ENCODE peak calls at places on chromosomes 7 and 10, in five cellular contexts. One of them, this sample, is unnamed.
A peak's percentile ranks its signal among the peaks of the same experiment; 100 is the strongest.

GRCh38 chr10:3107426-3107961 is 40.1 kb downstream of the PFKP start:
- DNase-seq in K562: no peak
- DNase-seq in A549: peak; percentile 88
- DNase-seq in HCT116: no peak
- DNase-seq in GM12878: no peak
- DNase-seq in this sample: no peak

GRCh38 chr7:39353615-39354376 is 212.4 kb upstream of the YAE1 start:
- DNase-seq in K562: no peak
- DNase-seq in A549: no peak
- DNase-seq in HCT116: no peak
- DNase-seq in GM12878: no peak
- DNase-seq in this sample: no peak

GRCh38 chr10:30185916-30186315 is 126.5 kb upstream of the JCAD start:
- DNase-seq in K562: no peak
- DNase-seq in A549: no peak
- DNase-seq in HCT116: no peak
- DNase-seq in GM12878: no peak
- DNase-seq in this sample: no peak

GRCh38 chr7:147509859-147510542 is 1080.6 kb upstream of the C7orf33 start:
- DNase-seq in K562: no peak
- DNase-seq in A549: no peak
- DNase-seq in HCT116: no peak
- DNase-seq in GM12878: no peak
- DNase-seq in this sample: no peak

GRCh38 chr10:58573970-58574538 is 61.4 kb downstream of the BICC1 start:
- DNase-seq in K562: no peak
- DNase-seq in A549: no peak
- DNase-seq in HCT116: no peak
- DNase-seq in GM12878: no peak
- DNase-seq in this sample: no peak

GRCh38 chr10:11175823-11176243 is 158.2 kb downstream of the CELF2 start:
- DNase-seq in K562: no peak
- DNase-seq in A549: no peak
- DNase-seq in HCT116: no peak
- DNase-seq in GM12878: peak; percentile 86
- DNase-seq in this sample: no peak

GRCh38 chr7:5289345-5289744 is 6.6 kb downstream of the SLC29A4 start:
- DNase-seq in K562: no peak
- DNase-seq in A549: no peak
- DNase-seq in HCT116: no peak
- DNase-seq in GM12878: no peak
- DNase-seq in this sample: no peak

GRCh38 chr7:100613447-100614185 is 1.3 kb downstream of the MOSPD3 start:
- DNase-seq in K562: no peak
- DNase-seq in A549: no peak
- DNase-seq in HCT116: no peak
- DNase-seq in GM12878: no peak
- DNase-seq in this sample: peak; percentile 69

GRCh38 chr7:29106128-29106988 is 40.0 kb downstream of the CPVL start:
- DNase-seq in K562: no peak
- DNase-seq in A549: no peak
- DNase-seq in HCT116: peak; percentile 39
- DNase-seq in GM12878: no peak
- DNase-seq in this sample: peak; percentile 68

GRCh38 chr7:90474284-90475210 is 5.1 kb downstream of the PTTG1IP2 start:
- DNase-seq in K562: no peak
- DNase-seq in A549: no peak
- DNase-seq in HCT116: peak; percentile 8
- DNase-seq in GM12878: no peak
- DNase-seq in this sample: no peak

GRCh38 chr10:128867119-128867518 is 599.9 kb upstream of the MGMT start:
- DNase-seq in K562: no peak
- DNase-seq in A549: no peak
- DNase-seq in HCT116: no peak
- DNase-seq in GM12878: no peak
- DNase-seq in this sample: no peak

GRCh38 chr10:34305189-34305588 is 509.9 kb downstream of the PARD3 start:
- DNase-seq in K562: peak; percentile 19
- DNase-seq in A549: no peak
- DNase-seq in HCT116: no peak
- DNase-seq in GM12878: no peak
- DNase-seq in this sample: peak; percentile 5

GRCh38 chr7:157990878-157991250 is 596.8 kb downstream of the PTPRN2 start:
- DNase-seq in K562: no peak
- DNase-seq in A549: no peak
- DNase-seq in HCT116: no peak
- DNase-seq in GM12878: no peak
- DNase-seq in this sample: no peak

GRCh38 chr10:114342976-114343375 is 61.3 kb downstream of the AFAP1L2 start:
- DNase-seq in K562: no peak
- DNase-seq in A549: no peak
- DNase-seq in HCT116: no peak
- DNase-seq in GM12878: no peak
- DNase-seq in this sample: no peak

GRCh38 chr10:14389981-14390590 is 59.4 kb upstream of the FRMD4A start:
- DNase-seq in K562: no peak
- DNase-seq in A549: no peak
- DNase-seq in HCT116: no peak
- DNase-seq in GM12878: peak; percentile 83
- DNase-seq in this sample: no peak

GRCh38 chr10:116109481-116109880 is 163.5 kb downstream of the GFRA1 start:
- DNase-seq in K562: no peak
- DNase-seq in A549: no peak
- DNase-seq in HCT116: no peak
- DNase-seq in GM12878: no peak
- DNase-seq in this sample: no peak

GRCh38 chr10:18501610-18502009 is 149.8 kb downstream of the NSUN6 start:
- DNase-seq in K562: no peak
- DNase-seq in A549: no peak
- DNase-seq in HCT116: no peak
- DNase-seq in GM12878: no peak
- DNase-seq in this sample: no peak

GRCh38 chr7:70694909-70695803 is 436.8 kb upstream of the GALNT17 start:
- DNase-seq in K562: no peak
- DNase-seq in A549: no peak
- DNase-seq in HCT116: no peak
- DNase-seq in GM12878: no peak
- DNase-seq in this sample: peak; percentile 45

GRCh38 chr7:136874393-136875032 is 6.1 kb downstream of the CHRM2 start:
- DNase-seq in K562: peak; percentile 71
- DNase-seq in A549: no peak
- DNase-seq in HCT116: peak; percentile 2
- DNase-seq in GM12878: no peak
- DNase-seq in this sample: peak; percentile 30

GRCh38 chr10:43255644-43256431 is 11.0 kb downstream of the RASGEF1A start:
- DNase-seq in K562: peak; percentile 85
- DNase-seq in A549: peak; percentile 69
- DNase-seq in HCT116: peak; percentile 21
- DNase-seq in GM12878: no peak
- DNase-seq in this sample: peak; percentile 64

DNA sequence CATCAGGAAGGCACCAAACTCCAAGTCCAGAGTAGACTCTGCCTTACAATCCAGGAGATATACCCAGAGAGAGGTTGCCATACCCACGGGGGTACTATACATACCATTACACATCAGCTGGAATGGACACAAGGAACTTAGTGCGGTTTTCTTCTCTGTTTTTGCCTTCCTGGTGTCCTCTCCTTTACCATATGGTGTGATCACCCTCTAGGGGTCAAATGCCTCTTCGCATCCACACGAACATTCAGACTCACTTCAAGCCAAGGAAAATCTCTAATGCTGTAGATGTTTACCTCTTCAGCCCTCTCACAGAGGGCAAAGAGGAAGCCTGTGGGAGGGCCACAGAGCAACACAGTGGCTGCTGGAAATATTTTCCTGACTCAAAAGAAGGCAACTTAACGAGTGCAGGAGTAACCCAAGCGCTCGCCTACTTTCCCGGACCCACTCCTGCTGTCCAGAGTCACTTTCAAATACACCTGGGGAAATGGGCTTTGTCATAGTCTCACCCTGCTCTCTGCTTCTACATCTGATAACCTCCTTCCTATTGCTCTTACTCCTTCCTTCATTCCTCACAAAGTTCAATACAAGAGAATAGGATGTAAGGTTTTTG is 220.7 kb downstream of the C7orf25 start:
- DNase-seq in K562: no peak
- DNase-seq in A549: peak; percentile 6
- DNase-seq in HCT116: peak; percentile 10
- DNase-seq in GM12878: no peak
- DNase-seq in this sample: peak; percentile 57
- TF ChIP-seq CTCF in K562: peak; percentile 31
- TF ChIP-seq CTCF in A549: peak; percentile 32
- TF ChIP-seq CTCF in HCT116: peak; percentile 34
- TF ChIP-seq CTCF in GM12878: peak; percentile 28
- TF ChIP-seq CTCF in this sample: peak; percentile 48

DNA sequence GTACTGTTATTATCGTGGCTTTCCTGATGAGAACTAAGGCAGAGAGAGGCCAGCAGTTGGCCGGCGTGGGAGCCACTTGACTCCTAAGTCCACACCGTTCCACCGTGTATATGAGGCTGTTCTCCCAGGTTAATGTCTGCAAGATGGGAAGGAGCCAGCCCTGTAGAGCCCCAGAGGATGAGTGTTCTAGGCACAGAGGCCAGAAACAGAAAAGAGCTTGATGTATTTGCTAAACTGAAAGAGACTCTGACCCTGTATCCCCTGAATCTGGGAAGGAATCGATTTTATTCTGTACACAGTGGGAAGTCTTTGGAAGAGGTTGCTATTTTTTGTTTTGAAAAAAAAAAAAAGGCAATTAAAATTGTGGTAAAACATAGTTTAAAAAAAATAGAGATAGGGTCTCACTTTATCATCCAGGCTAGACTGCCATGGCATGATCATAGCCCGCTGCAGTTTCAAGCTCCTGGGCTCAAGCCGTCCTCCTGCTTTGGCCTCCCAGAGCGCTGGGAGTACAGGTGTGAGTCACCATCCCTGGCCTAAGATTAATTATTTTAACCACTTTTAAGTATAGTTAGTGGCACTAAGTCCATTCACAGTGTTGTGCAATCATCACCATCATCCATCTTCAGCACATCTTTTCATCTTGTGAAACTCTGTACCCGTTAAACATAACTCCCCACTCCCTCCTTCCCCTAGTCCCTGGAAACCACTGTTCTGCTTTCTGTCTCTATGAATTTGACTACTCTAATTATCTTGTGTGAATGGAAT is 348.8 kb downstream of the SDK1 start:
- DNase-seq in K562: no peak
- DNase-seq in A549: no peak
- DNase-seq in HCT116: no peak
- DNase-seq in GM12878: no peak
- DNase-seq in this sample: peak; percentile 38
- TF ChIP-seq MAX in K562: no peak
- TF ChIP-seq MAX in A549: no peak
- TF ChIP-seq MAX in HCT116: no peak
- TF ChIP-seq MAX in GM12878: no peak
- TF ChIP-seq MAX in this sample: no peak

GRCh38 chr7:101687791-101688182 is 58.7 kb upstream of the MYL10 start:
- DNase-seq in K562: no peak
- DNase-seq in A549: no peak
- DNase-seq in HCT116: no peak
- DNase-seq in GM12878: no peak
- DNase-seq in this sample: no peak
- TF ChIP-seq POLR2A in K562: no peak
- TF ChIP-seq POLR2A in A549: no peak
- TF ChIP-seq POLR2A in HCT116: no peak
- TF ChIP-seq POLR2A in GM12878: no peak
- TF ChIP-seq POLR2A in this sample: no peak

GRCh38 chr10:70543911-70544310 is 58.6 kb downstream of the PRF1 start:
- DNase-seq in K562: no peak
- DNase-seq in A549: no peak
- DNase-seq in HCT116: no peak
- DNase-seq in GM12878: no peak
- DNase-seq in this sample: no peak

GRCh38 chr10:70544431-70545340 is 57.9 kb downstream of the PRF1 start:
- DNase-seq in K562: no peak
- DNase-seq in A549: no peak
- DNase-seq in HCT116: no peak
- DNase-seq in GM12878: no peak
- DNase-seq in this sample: no peak

GRCh38 chr10:70540789-70541360 is 61.7 kb downstream of the PRF1 start:
- DNase-seq in K562: no peak
- DNase-seq in A549: no peak
- DNase-seq in HCT116: no peak
- DNase-seq in GM12878: no peak
- DNase-seq in this sample: no peak

GRCh38 chr10:70541738-70542564 is 60.6 kb downstream of the PRF1 start:
- DNase-seq in K562: no peak
- DNase-seq in A549: no peak
- DNase-seq in HCT116: no peak
- DNase-seq in GM12878: no peak
- DNase-seq in this sample: peak; percentile 53

DNA sequence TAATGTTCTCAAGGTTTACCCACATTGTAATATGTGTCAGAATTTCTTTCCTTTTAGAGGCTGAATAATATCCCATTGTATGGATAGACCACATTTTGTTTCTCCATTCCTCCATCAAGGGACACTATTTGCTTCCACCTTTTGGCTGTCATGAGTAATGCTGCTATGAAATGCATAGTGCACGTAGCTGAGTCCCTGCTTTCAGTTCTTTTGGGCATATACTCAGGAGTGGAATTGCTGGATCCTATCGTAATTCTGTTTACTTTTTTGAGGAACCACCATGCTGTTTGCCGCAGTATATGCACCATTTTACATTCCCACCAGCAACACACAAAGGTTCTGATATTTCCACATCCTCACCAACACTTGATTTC is 60.0 kb downstream of the PRF1 start:
- DNase-seq in K562: no peak
- DNase-seq in A549: no peak
- DNase-seq in HCT116: no peak
- DNase-seq in GM12878: no peak
- DNase-seq in this sample: no peak
- TF ChIP-seq CTCF in K562: peak; percentile 24
- TF ChIP-seq CTCF in A549: peak; percentile 6
- TF ChIP-seq CTCF in HCT116: no peak
- TF ChIP-seq CTCF in GM12878: peak; percentile 27
- TF ChIP-seq CTCF in this sample: no peak

DNA sequence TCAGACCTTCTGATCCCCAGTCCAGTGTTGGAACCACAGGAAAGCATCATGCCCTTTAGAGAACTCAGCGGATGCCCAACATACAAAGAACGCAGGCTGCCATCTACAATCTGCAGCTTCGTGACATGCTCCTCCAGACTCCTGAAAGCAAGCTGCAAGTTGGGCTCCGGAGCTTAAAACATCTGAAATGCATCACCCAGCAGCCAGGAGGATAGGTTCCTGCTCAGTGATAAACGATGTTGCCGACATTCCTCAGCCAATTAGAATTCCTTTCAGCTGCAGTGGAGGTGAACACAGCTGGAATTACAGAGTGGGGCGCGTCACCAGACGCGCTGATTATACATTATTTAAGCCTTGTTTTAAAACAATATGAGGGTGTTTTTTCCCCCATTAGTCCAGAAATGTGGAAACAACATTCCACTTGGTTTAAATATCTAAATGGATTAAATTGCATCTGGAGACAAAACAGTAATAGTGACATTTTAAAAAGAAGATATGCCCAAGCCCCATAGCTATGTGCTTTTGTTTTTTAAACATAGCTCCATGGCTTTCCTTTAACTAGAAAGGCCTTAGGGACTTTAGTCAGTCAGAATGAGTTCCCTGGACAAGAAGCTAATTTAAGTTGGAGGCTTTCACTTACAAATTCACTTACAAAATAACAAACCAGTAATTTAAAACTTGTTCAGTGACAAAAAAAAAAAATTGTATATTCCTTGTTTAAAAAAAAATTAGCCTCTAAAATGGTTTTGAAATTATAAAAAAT is 6.3 kb downstream of the SMURF1 start:
- DNase-seq in K562: no peak
- DNase-seq in A549: peak; percentile 36
- DNase-seq in HCT116: no peak
- DNase-seq in GM12878: no peak
- DNase-seq in this sample: no peak
- TF ChIP-seq MAX in K562: no peak
- TF ChIP-seq MAX in A549: no peak
- TF ChIP-seq MAX in HCT116: no peak
- TF ChIP-seq MAX in GM12878: no peak
- TF ChIP-seq MAX in this sample: no peak

This sample was measured in NB4.